ENCODE peak calls at places on chromosome 20, in six cellular contexts. R is H4; V is T-helper 2 cell; K is HS-27A; B is WTC11; W is naive thymus-derived CD4-positive, alpha-beta T cell. O is an unnamed sample.

GRCh38 chr20:44017905-44018683 is 103.4 kb downstream of the TOX2 start:
- DNase-seq in W (no peak), R (peak; percentile 92), K (peak; percentile 82), V (no peak), B (no peak), O (no peak)

GRCh38 chr20:37389844-37390275 is 43.9 kb downstream of the SRC start:
- DNase-seq in K (no peak), R (no peak), W (no peak), B (no peak), V (no peak), O (no peak)

GRCh38 chr20:32528291-32528891 is 56.7 kb downstream of the NOL4L start:
- DNase-seq in B (no peak), V (no peak), W (no peak), K (no peak), R (no peak), O (no peak)

GRCh38 chr20:10476319-10476724 is 41.2 kb downstream of the SLX4IP start:
- DNase-seq in B (no peak), K (no peak), W (no peak), V (no peak), R (no peak), O (no peak)

GRCh38 chr20:21100590-21101452 is 5.3 kb downstream of the LINC00237 start:
- DNase-seq in V (no peak), W (no peak), B (peak; percentile 69), K (no peak), R (no peak), O (no peak)

GRCh38 chr20:3980260-3981131 is 34.9 kb downstream of the RNF24 start:
- DNase-seq in V (peak; percentile 12), B (no peak), W (peak; percentile 13), K (no peak), R (peak; percentile 64), O (no peak)

GRCh38 chr20:24646331-24646730 is 176.9 kb downstream of the SYNDIG1 start:
- DNase-seq in V (no peak), W (no peak), R (no peak), B (no peak), K (no peak), O (no peak)

GRCh38 chr20:1526310-1526709 is 31.2 kb downstream of the SIRPD start:
- DNase-seq in W (no peak), R (no peak), B (no peak), K (no peak), V (no peak), O (no peak)

GRCh38 chr20:15653396-15654207 is 919.6 kb downstream of the KIF16B start:
- DNase-seq in W (no peak), V (no peak), K (no peak), R (no peak), B (no peak), O (no peak)

GRCh38 chr20:56382696-56383095 is 9.3 kb downstream of the AURKA start:
- DNase-seq in K (no peak), R (no peak), V (no peak), B (no peak), W (no peak), O (no peak)

GRCh38 chr20:24382775-24383174 is 86.7 kb upstream of the SYNDIG1 start:
- DNase-seq in R (no peak), V (no peak), W (no peak), K (no peak), B (no peak), O (no peak)

GRCh38 chr20:617934-618690 is 8.0 kb upstream of the TCF15 start:
- DNase-seq in W (no peak), R (no peak), B (no peak), K (no peak), V (no peak), O (no peak)

GRCh38 chr20:62550087-62550565 is 74.3 kb upstream of the GATA5 start:
- DNase-seq in R (no peak), K (no peak), W (no peak), B (no peak), V (no peak), O (no peak)

O was measured in foreskin melanocyte.